ENCODE peak calls at places on chromosomes 11 and 22, in six cellular contexts. A is HCEC 1CT, P is neural progenitor cell, N is AML-193, Q is neuronal stem cell, I is sciatic nerve. Z is an unnamed sample.
A peak's percentile ranks its signal among the peaks of the same experiment; 100 is the strongest.

GRCh38 chr11:26319906-26320305 is 12.0 kb upstream of the ANO3 start:
- DNase-seq in A (peak; percentile 50), P (peak; percentile 55), N (no peak), Q (no peak), I (no peak), Z (no peak)

GRCh38 chr22:47213571-47214230 is 451.3 kb downstream of the TBC1D22A start:
- DNase-seq in A (no peak), P (peak; percentile 15), N (peak; percentile 6), Q (no peak), I (peak; percentile 49), Z (peak; percentile 59)

GRCh38 chr11:7657306-7658025 is 15.8 kb downstream of the CYB5R2 start:
- DNase-seq in A (peak; percentile 55), P (peak; percentile 81), N (peak; percentile 57), Q (peak; percentile 57), I (peak; percentile 73), Z (no peak)

GRCh38 chr22:27705391-27706080 is 96.0 kb downstream of the MN1 start:
- DNase-seq in A (no peak), P (no peak), N (no peak), Q (no peak), I (no peak), Z (no peak)

GRCh38 chr11:73414977-73415492 is 38.8 kb downstream of the RELT start:
- DNase-seq in A (no peak), P (no peak), N (no peak), Q (no peak), I (no peak), Z (no peak)

GRCh38 chr11:76665921-76666351 is 4.6 kb downstream of the LRRC32 start:
- DNase-seq in A (no peak), P (no peak), N (no peak), Q (no peak), I (peak; percentile 58), Z (peak; percentile 64)

GRCh38 chr22:40019100-40019499 is 24.3 kb downstream of the FAM83F start:
- DNase-seq in A (no peak), P (no peak), N (no peak), Q (no peak), I (no peak), Z (no peak)

GRCh38 chr22:47786650-47787290 is 1024.3 kb downstream of the TBC1D22A start:
- DNase-seq in A (no peak), P (no peak), N (no peak), Q (no peak), I (no peak), Z (peak; percentile 69)

GRCh38 chr11:33891714-33892327 is at the start of gene LMO2:
- DNase-seq in A (no peak), P (no peak), N (peak; percentile 89), Q (no peak), I (no peak), Z (no peak)

GRCh38 chr11:8328848-8329330 is 65.2 kb upstream of the LMO1 start:
- DNase-seq in A (peak; percentile 81), P (peak; percentile 95), N (peak; percentile 61), Q (peak; percentile 86), I (peak; percentile 79), Z (no peak)

GRCh38 chr11:113349528-113349927 is 35.1 kb downstream of the TTC12 start:
- DNase-seq in A (no peak), P (no peak), N (no peak), Q (no peak), I (no peak), Z (no peak)

GRCh38 chr11:68838572-68838964 is 3.1 kb downstream of the CPT1A start:
- DNase-seq in A (no peak), P (no peak), N (no peak), Q (no peak), I (no peak), Z (peak; percentile 74)

GRCh38 chr11:61961570-61962212 is 5.7 kb downstream of the FTH1 start:
- DNase-seq in A (no peak), P (no peak), N (no peak), Q (no peak), I (peak; percentile 71), Z (no peak)

GRCh38 chr11:518463-519202 is 11.6 kb upstream of the RNH1 start:
- DNase-seq in A (peak; percentile 97), P (peak; percentile 86), N (no peak), Q (peak; percentile 63), I (peak; percentile 93), Z (peak; percentile 96)

GRCh38 chr11:102361100-102362021 is 14.3 kb downstream of the BIRC2 start:
- DNase-seq in A (no peak), P (no peak), N (no peak), Q (no peak), I (no peak), Z (no peak)

GRCh38 chr11:48043111-48043997 is 63.0 kb downstream of the PTPRJ start:
- DNase-seq in A (no peak), P (no peak), N (peak; percentile 24), Q (no peak), I (no peak), Z (no peak)

GRCh38 chr11:28838741-28839140 is 730.6 kb downstream of the METTL15 start:
- DNase-seq in A (peak; percentile 52), P (no peak), N (no peak), Q (no peak), I (no peak), Z (no peak)